ENCODE peak calls at places on chromosomes 2 and 18, in ten cellular contexts. W is tibial artery, Q is kidney, Y is body of pancreas, T is suprapubic skin, R is H9, B is neural progenitor cell, S is cardiac muscle cell, K is lower lobe of right lung, A is AG04450. J is an unnamed sample.
A peak's percentile ranks its signal among the peaks of the same experiment; 100 is the strongest.

GRCh38 chr2:233421091-233421816 is 67.0 kb downstream of the DGKD start:
- DNase-seq in W (no peak), Q (no peak), Y (no peak), T (peak; percentile 45), R (no peak), B (no peak), S (no peak), K (no peak), A (no peak), J (no peak)

GRCh38 chr2:217000406-217000805 is 140.5 kb upstream of the TNP1 start:
- DNase-seq in W (no peak), Q (no peak), Y (no peak), T (no peak), R (no peak), B (no peak), S (no peak), K (no peak), A (no peak), J (no peak)

GRCh38 chr2:53880756-53881155 is 21.0 kb upstream of the GPR75 start:
- DNase-seq in W (no peak), Q (no peak), Y (no peak), T (no peak), R (no peak), B (no peak), S (peak; percentile 68), K (no peak), A (no peak), J (no peak)

GRCh38 chr2:188701836-188702235 is 272.3 kb upstream of the COL3A1 start:
- DNase-seq in W (no peak), Q (no peak), Y (no peak), T (no peak), R (no peak), B (no peak), S (peak; percentile 63), K (no peak), A (no peak), J (no peak)

GRCh38 chr2:72155151-72155550 is 7.5 kb upstream of the CYP26B1 start:
- DNase-seq in W (no peak), Q (no peak), Y (no peak), T (peak; percentile 18), R (no peak), B (no peak), S (no peak), K (no peak), A (no peak), J (no peak)

GRCh38 chr2:182897137-182897536 is 30.7 kb upstream of the FRZB start:
- DNase-seq in W (no peak), Q (no peak), Y (no peak), T (no peak), R (no peak), B (no peak), S (no peak), K (no peak), A (peak; percentile 59), J (no peak)

GRCh38 chr2:64945973-64946736 is 43.0 kb upstream of the SLC1A4 start:
- DNase-seq in W (no peak), Q (no peak), Y (no peak), T (no peak), R (no peak), B (peak; percentile 5), S (peak; percentile 15), K (peak; percentile 61), A (no peak), J (no peak)

GRCh38 chr2:99879481-99879880 is 262.9 kb downstream of the AFF3 start:
- DNase-seq in W (no peak), Q (no peak), Y (no peak), T (no peak), R (no peak), B (no peak), S (peak; percentile 11), K (no peak), A (no peak), J (no peak)

GRCh38 chr2:9941196-9941995 is 10.1 kb upstream of the GRHL1 start:
- DNase-seq in W (no peak), Q (no peak), Y (no peak), T (no peak), R (peak; percentile 39), B (no peak), S (peak; percentile 64), K (no peak), A (peak; percentile 51), J (no peak)

GRCh38 chr18:67239826-67240225 is 276.7 kb downstream of the DSEL start:
- DNase-seq in W (no peak), Q (no peak), Y (no peak), T (no peak), R (no peak), B (no peak), S (no peak), K (no peak), A (no peak), J (no peak)

GRCh38 chr18:7958081-7958896 is 391.2 kb downstream of the PTPRM start:
- DNase-seq in W (no peak), Q (no peak), Y (no peak), T (no peak), R (no peak), B (no peak), S (peak; percentile 15), K (no peak), A (no peak), J (no peak)

GRCh38 chr18:7954229-7954628 is 387.1 kb downstream of the PTPRM start:
- DNase-seq in W (no peak), Q (no peak), Y (no peak), T (no peak), R (no peak), B (no peak), S (peak; percentile 52), K (no peak), A (no peak), J (no peak)

GRCh38 chr18:7955175-7955574 is 388.1 kb downstream of the PTPRM start:
- DNase-seq in W (no peak), Q (peak; percentile 37), Y (no peak), T (no peak), R (no peak), B (no peak), S (no peak), K (no peak), A (no peak), J (no peak)

GRCh38 chr18:7958897-7959146 is 391.7 kb downstream of the PTPRM start:
- DNase-seq in W (no peak), Q (no peak), Y (no peak), T (no peak), R (no peak), B (no peak), S (no peak), K (no peak), A (no peak), J (no peak)

DNA sequence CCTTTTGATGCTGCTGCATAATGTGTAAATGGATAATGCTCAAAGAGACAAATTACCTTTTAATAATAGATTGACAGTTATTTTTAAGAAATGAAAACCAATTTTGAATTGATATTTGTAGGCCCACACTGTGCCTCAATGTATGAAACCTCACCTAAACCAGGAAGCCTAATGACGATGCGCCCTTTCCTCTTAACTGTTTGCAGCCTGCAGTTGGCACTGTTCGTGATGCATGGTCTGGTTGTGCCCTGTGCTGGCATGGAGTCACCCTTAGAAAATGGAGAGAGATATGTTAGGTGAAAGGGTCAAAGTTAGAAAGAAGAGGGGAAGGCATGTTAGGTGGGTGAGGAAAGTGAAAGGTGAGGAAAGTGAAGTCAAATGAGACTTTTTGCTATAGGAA is 390.2 kb downstream of the PTPRM start:
- DNase-seq in W (no peak), Q (no peak), Y (no peak), T (no peak), R (no peak), B (no peak), S (no peak), K (no peak), A (no peak), J (no peak)
- TF ChIP-seq CTCF in W (no peak), Q (no peak), Y (no peak), T (no peak), R (no peak), B (no peak), S (no peak), K (no peak), A (no peak), J (no peak)

DNA sequence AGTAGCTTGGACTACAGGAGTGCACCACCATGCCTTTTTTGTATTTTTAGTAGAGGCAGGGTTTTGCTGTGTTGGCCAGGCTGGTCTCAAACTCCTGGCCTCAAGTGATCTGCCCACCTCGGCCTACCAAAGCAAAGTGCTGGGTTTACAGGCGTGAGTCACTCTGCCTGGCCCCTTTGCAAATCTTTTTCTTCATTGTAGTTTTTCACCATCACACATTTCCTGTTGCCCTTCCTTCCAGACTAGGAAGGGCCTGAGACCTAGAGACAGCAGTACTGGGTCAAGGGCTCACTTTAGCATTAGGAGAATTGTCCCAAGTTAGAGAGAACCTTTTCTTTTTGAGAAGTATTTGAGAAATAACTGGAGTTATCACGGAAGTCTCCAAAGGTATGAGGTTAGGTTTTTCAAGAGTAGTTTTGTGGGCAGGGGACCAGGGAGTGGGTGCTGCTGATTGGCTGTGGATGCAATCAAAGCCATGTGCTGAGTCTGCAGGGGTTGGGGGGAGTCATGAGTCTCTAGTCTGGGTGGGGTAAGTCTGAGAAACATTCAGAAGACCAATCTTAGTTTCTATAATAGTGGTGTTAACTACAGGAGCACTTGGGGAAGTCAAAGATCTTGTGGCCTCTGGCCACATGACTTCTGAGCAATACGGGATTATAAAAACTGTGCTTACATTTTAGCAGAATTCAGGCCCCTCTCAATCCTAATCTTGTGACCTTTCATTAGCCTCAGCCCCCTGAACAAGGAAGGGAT is 23.7 kb downstream of the B3GNT2 start:
- DNase-seq in W (no peak), Q (no peak), Y (no peak), T (no peak), R (no peak), B (no peak), S (no peak), K (no peak), A (no peak), J (no peak)
- H3K27ac ChIP-seq in W (peak overlapping the region; percentile 70), Q (peak overlapping the region; percentile 49), Y (no peak overlapping the region), T (no peak overlapping the region), R (no peak overlapping the region), B (no peak overlapping the region), S (no peak overlapping the region), K (peak overlapping the region; percentile 39), A (no peak overlapping the region), J (no peak overlapping the region)

DNA sequence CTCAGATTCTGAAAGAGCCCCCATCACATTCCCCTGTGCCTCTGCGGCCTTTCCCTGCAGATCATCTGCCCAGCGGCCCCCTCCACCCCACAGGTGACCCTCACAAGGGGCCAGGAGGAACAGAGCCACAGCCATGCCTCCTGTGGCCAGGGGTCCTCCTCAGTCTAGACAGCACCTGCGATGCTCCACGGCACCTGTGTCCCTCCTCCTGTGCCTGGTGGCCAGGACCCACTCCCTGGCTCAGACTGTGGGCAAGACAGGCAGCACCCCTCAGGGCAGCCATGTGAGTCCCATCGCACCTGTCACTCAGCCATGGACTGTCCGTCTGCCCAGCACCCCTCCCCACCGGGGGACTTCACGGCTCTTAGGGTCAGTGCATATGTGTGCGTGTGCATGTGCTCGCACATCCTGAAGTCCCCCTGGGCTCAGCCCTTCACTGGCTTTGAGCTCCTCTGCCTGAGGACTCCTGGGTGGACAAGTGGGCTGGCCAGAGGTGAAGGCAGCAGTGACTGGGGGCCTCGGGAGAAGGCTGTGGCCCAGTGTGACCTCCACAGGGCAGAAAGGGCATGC is 237.7 kb downstream of the ATAD2B start:
- DNase-seq in W (no peak), Q (no peak), Y (no peak), T (no peak), R (no peak), B (no peak), S (no peak), K (peak; percentile 33), A (no peak), J (peak; percentile 49)
- TF ChIP-seq CTCF in W (no peak), Q (no peak), Y (no peak), T (no peak), R (no peak), B (no peak), S (no peak), K (no peak), A (no peak), J (no peak)

GRCh38 chr2:208129804-208130712 is at the start of gene CRYGC:
- DNase-seq in W (no peak), Q (peak; percentile 20), Y (peak; percentile 49), T (no peak), R (no peak), B (no peak), S (no peak), K (no peak), A (no peak), J (no peak)
- H3K27ac ChIP-seq in W (no peak within 1 kb of the TSS), Q (no peak within 1 kb of the TSS), Y (no peak within 1 kb of the TSS), T (no peak within 1 kb of the TSS), R (no peak within 1 kb of the TSS), B (no peak within 1 kb of the TSS), S (no peak within 1 kb of the TSS), K (no peak within 1 kb of the TSS), A (no peak within 1 kb of the TSS), J (peak within 1 kb of the TSS; percentile 50)

J was measured in RWPE2.